ENCODE peak calls at places on chromosomes 3 and 15, in eight cellular contexts. V is breast epithelium; E is aorta; L is CD8-positive, alpha-beta memory T cell; T is fibroblast of lung; S is right atrium auricular region; Q is osteoblast; G is PC-3. P is an unnamed sample. For H3K4me1, the result is how much of the 10 kb centered on the place peaks cover.

GRCh38 chr3:29503969-29504368 is 223.1 kb downstream of the RBMS3 start:
- DNase-seq in V (no peak), E (no peak), L (no peak), T (no peak), S (peak), Q (no peak), G (no peak), P (no peak)

GRCh38 chr3:95167748-95168147 is 1104.9 kb downstream of the NSUN3 start:
- DNase-seq in V (no peak), E (no peak), L (no peak), T (no peak), S (no peak), Q (no peak), G (no peak), P (no peak)

GRCh38 chr15:62137216-62137884 is 27.7 kb downstream of the C2CD4B start:
- DNase-seq in V (no peak), E (no peak), L (no peak), T (no peak), S (no peak), Q (no peak), G (no peak), P (no peak)

GRCh38 chr15:72082176-72082575 is 35.8 kb downstream of the MYO9A start:
- DNase-seq in V (no peak), E (no peak), L (no peak), T (no peak), S (no peak), Q (no peak), G (no peak), P (no peak)

GRCh38 chr3:126752303-126753190 is 48.5 kb downstream of the CHCHD6 start:
- DNase-seq in V (peak), E (peak), L (peak), T (peak), S (peak), Q (peak), G (peak), P (peak)

GRCh38 chr15:98838387-98839259 is 169.0 kb downstream of the PGPEP1L start:
- DNase-seq in V (no peak), E (no peak), L (no peak), T (no peak), S (no peak), Q (no peak), G (no peak), P (no peak)

GRCh38 chr3:100335137-100335833 is 728 bp downstream of the NIT2 start:
- DNase-seq in V (no peak), E (no peak), L (no peak), T (no peak), S (no peak), Q (peak), G (peak), P (peak)

GRCh38 chr3:12875857-12876451 is 34.6 kb upstream of the RPL32 start:
- DNase-seq in V (no peak), E (no peak), L (no peak), T (peak), S (no peak), Q (no peak), G (no peak), P (peak)

GRCh38 chr3:13879946-13880810 is at the start of gene WNT7A:
- DNase-seq in V (no peak), E (peak), L (peak), T (no peak), S (no peak), Q (peak), G (peak), P (peak)

GRCh38 chr15:60128000-60128376 is 123.9 kb downstream of the FOXB1 start:
- DNase-seq in V (no peak), E (no peak), L (no peak), T (peak), S (no peak), Q (no peak), G (peak), P (no peak)

GRCh38 chr15:67917037-67917436 is 77.2 kb upstream of the RNU6-1 start:
- DNase-seq in V (no peak), E (peak), L (no peak), T (no peak), S (peak), Q (no peak), G (peak), P (no peak)

GRCh38 chr3:46280105-46280797 is 38.0 kb downstream of the CCR3 start:
- DNase-seq in V (no peak), E (no peak), L (peak), T (peak), S (no peak), Q (no peak), G (peak), P (no peak)

GRCh38 chr3:43155464-43156121 is 49.7 kb upstream of the POMGNT2 start:
- DNase-seq in V (peak), E (peak), L (no peak), T (peak), S (peak), Q (peak), G (peak), P (peak)

GRCh38 chr3:72812201-72812600 is 36.0 kb downstream of the SHQ1 start:
- DNase-seq in V (no peak), E (no peak), L (no peak), T (no peak), S (no peak), Q (no peak), G (no peak), P (no peak)

GRCh38 chr15:42444415-42445063 is 46.4 kb downstream of the ZNF106 start:
- DNase-seq in V (no peak), E (no peak), L (no peak), T (peak), S (no peak), Q (no peak), G (no peak), P (no peak)

GRCh38 chr3:29693863-29694262 is 413.0 kb downstream of the RBMS3 start:
- DNase-seq in V (no peak), E (no peak), L (no peak), T (peak), S (no peak), Q (no peak), G (peak), P (no peak)

GRCh38 chr3:112333002-112333385 is at the start of gene CD200:
- DNase-seq in V (peak), E (peak), L (peak), T (peak), S (peak), Q (peak), G (no peak), P (peak)

GRCh38 chr3:122232485-122232884 is 49.0 kb downstream of the CASR start:
- DNase-seq in V (no peak), E (no peak), L (no peak), T (no peak), S (no peak), Q (no peak), G (no peak), P (no peak)

GRCh38 chr3:149400645-149401044 is 23.2 kb upstream of the TM4SF1 start:
- DNase-seq in V (no peak), E (no peak), L (no peak), T (no peak), S (no peak), Q (no peak), G (no peak), P (no peak)

GRCh38 chr15:82918607-82919230 is 33.8 kb downstream of the HOMER2 start:
- DNase-seq in V (peak), E (no peak), L (no peak), T (no peak), S (no peak), Q (no peak), G (no peak), P (no peak)

GRCh38 chr15:29089731-29090616 is 179.6 kb downstream of the NSMCE3 start:
- DNase-seq in V (no peak), E (peak), L (peak), T (peak), S (no peak), Q (no peak), G (no peak), P (no peak)

GRCh38 chr3:87461036-87461435 is 184.7 kb upstream of the POU1F1 start:
- DNase-seq in V (no peak), E (no peak), L (no peak), T (peak), S (no peak), Q (no peak), G (peak), P (no peak)

GRCh38 chr3:47323431-47324277 is 40.9 kb downstream of the KLHL18 start:
- DNase-seq in V (no peak), E (no peak), L (no peak), T (peak), S (no peak), Q (peak), G (peak), P (no peak)

GRCh38 chr3:82637574-82637973 is 876.1 kb upstream of the GBE1 start:
- DNase-seq in V (no peak), E (no peak), L (no peak), T (no peak), S (no peak), Q (no peak), G (no peak), P (no peak)

GRCh38 chr3:46989146-46989810 is 9.8 kb downstream of the NBEAL2 start:
- DNase-seq in V (no peak), E (no peak), L (no peak), T (no peak), S (no peak), Q (peak), G (no peak), P (no peak)

GRCh38 chr15:101641134-101641764 is 10.9 kb downstream of the TM2D3 start:
- DNase-seq in V (peak), E (peak), L (peak), T (peak), S (peak), Q (peak), G (peak), P (peak)

GRCh38 chr3:99925584-99925983 is 107.9 kb downstream of the CMSS1 start:
- DNase-seq in V (peak), E (no peak), L (no peak), T (peak), S (no peak), Q (no peak), G (peak), P (peak)

GRCh38 chr3:63753567-63753966 is 65.5 kb upstream of the C3orf49 start:
- DNase-seq in V (no peak), E (no peak), L (no peak), T (peak), S (no peak), Q (no peak), G (peak), P (no peak)

GRCh38 chr3:126446301-126446700 is 29.4 kb downstream of the ZXDC start:
- DNase-seq in V (no peak), E (peak), L (no peak), T (no peak), S (peak), Q (no peak), G (no peak), P (no peak)

GRCh38 chr3:111980716-111981456 is 2.1 kb downstream of the ABHD10 start:
- DNase-seq in V (no peak), E (no peak), L (no peak), T (no peak), S (no peak), Q (no peak), G (no peak), P (no peak)

GRCh38 chr15:85047271-85047948 is 65.8 kb downstream of the PDE8A start:
- DNase-seq in V (no peak), E (no peak), L (peak), T (peak), S (peak), Q (peak), G (peak), P (no peak)

GRCh38 chr3:52845157-52845556 is 10.3 kb upstream of the MUSTN1 start:
- DNase-seq in V (no peak), E (peak), L (no peak), T (no peak), S (peak), Q (peak), G (no peak), P (no peak)

GRCh38 chr3:48016336-48016973 is at the start of gene MAP4:
- DNase-seq in V (no peak), E (no peak), L (no peak), T (peak), S (no peak), Q (no peak), G (no peak), P (no peak)

GRCh38 chr3:52481819-52482521 is 13.2 kb upstream of the STAB1 start:
- DNase-seq in V (no peak), E (no peak), L (no peak), T (no peak), S (no peak), Q (peak), G (no peak), P (peak)

GRCh38 chr3:51675201-51675611 is 4.2 kb downstream of the TEX264 start:
- DNase-seq in V (no peak), E (no peak), L (no peak), T (peak), S (no peak), Q (peak), G (peak), P (no peak)

GRCh38 chr3:86967062-86967461 is 23.9 kb downstream of the VGLL3 start:
- DNase-seq in V (no peak), E (no peak), L (no peak), T (no peak), S (no peak), Q (no peak), G (no peak), P (no peak)

GRCh38 chr15:40323953-40324937 is 753 bp downstream of the INAFM2 start:
- DNase-seq in V (no peak), E (peak), L (peak), T (no peak), S (no peak), Q (peak), G (no peak), P (peak)
- H3K4me3 ChIP-seq in V (peak), E (peak), L (peak), T (peak), S (peak), Q (peak), G (peak), P (peak)

GRCh38 chr3:65617787-65618186 is 420.9 kb downstream of the MAGI1 start:
- DNase-seq in V (no peak), E (no peak), L (no peak), T (no peak), S (no peak), Q (no peak), G (no peak), P (peak)

GRCh38 chr3:65616563-65616962 is 422.2 kb downstream of the MAGI1 start:
- DNase-seq in V (no peak), E (no peak), L (no peak), T (no peak), S (no peak), Q (no peak), G (no peak), P (no peak)

GRCh38 chr3:65617209-65617608 is 421.5 kb downstream of the MAGI1 start:
- DNase-seq in V (no peak), E (no peak), L (no peak), T (no peak), S (no peak), Q (no peak), G (no peak), P (no peak)

GRCh38 chr3:65615329-65615728 is 423.4 kb downstream of the MAGI1 start:
- DNase-seq in V (no peak), E (no peak), L (no peak), T (no peak), S (no peak), Q (no peak), G (no peak), P (no peak)

DNA sequence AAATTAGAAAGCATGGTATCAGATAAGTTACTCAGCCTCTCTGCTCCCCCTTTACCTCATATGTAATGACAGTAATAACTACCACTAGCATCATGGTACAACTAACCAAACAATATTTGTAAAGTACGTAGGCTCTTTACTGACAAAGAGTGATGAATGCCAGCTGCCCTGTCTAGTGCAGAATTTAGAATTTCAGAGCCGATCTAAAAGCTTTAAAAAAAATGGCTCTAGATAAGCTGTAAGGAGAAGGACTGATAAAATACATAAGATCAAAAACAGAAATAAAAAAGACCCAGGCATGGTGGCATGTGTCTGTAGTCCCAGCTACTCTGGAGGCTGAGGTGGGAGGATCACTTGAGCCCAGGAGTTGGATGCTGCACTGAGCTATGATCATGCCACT is 424.1 kb downstream of the MAGI1 start:
- DNase-seq in V (no peak), E (no peak), L (no peak), T (no peak), S (no peak), Q (no peak), G (no peak), P (no peak)
- H3K4me1 ChIP-seq in V (under half), E (under half), L (under half), T (under half), S (under half), Q (under half), G (under half), P (under half)

DNA sequence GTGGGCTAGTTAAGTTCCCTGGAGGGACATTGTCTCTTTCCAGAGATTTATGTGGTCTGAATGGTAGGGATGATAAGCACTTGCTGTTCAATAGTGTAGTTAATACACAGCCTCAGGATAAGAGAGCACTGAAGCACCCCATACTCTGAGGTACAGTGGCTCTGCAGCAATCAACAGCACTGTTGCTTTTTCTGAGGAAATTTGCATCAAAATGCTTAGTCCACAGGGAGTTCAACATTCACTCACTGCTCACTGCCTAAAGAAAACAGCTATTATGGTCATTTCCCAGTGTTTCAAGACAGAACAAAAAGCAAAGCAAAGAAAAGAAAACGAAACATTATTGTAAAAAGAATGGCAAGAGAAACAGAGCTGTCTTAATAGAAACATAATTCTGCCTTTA is 441.9 kb downstream of the PLOD2 start:
- DNase-seq in V (no peak), E (no peak), L (no peak), T (no peak), S (no peak), Q (no peak), G (no peak), P (no peak)
- H3K4me3 ChIP-seq in V (no peak), E (no peak), L (no peak), T (no peak), S (no peak), Q (no peak), G (no peak), P (no peak)

DNA sequence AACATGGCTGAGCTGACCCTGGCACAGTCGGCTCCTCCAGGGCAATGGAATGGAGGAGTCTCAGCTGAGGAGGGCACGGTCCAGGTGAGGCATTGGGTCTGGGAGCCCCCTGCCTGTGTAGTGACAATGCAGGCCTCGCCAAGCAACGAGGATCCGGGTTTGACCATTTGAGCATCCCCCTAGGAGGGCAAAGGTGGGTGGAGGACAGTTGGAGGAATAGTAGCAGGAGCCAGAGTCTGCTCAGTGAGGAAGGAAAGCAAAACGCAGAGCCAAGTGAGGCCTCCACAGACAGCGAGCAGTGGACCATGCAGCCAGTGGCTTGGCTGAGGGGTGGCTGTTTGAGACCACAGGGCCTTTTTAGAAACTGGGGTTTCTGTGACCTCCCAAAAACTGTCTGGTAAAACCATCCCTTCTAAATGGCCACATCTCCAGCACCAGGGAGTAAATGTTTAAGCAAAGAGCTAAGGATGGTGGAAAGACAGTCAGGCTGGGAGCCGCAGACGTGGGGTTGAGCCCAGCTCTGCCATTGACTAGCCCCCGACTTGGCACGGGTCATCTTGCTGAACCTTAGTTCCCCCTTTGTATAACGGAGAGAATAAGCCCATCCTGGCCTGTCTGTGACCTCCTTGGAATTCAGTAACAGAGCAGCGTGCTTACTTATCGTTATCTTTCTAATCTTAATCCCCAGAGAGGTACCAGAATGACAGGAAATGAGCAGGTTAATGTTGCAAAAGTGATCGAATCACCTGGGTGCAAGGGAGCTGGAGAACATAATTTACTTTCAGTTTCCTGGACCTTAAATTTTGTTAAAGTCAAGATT is 46.8 kb downstream of the CMTM6 start:
- DNase-seq in V (no peak), E (no peak), L (peak), T (no peak), S (no peak), Q (no peak), G (no peak), P (no peak)
- H3K4me1 ChIP-seq in V (under half), E (under half), L (half or more), T (under half), S (under half), Q (under half), G (under half), P (under half)

GRCh38 chr15:74311734-74312444 is 55.6 kb downstream of the CYP11A1 start:
- DNase-seq in V (no peak), E (no peak), L (no peak), T (no peak), S (no peak), Q (no peak), G (peak), P (no peak)
- H3K4me3 ChIP-seq in V (no peak), E (no peak), L (no peak), T (no peak), S (no peak), Q (no peak), G (no peak), P (no peak)

DNA sequence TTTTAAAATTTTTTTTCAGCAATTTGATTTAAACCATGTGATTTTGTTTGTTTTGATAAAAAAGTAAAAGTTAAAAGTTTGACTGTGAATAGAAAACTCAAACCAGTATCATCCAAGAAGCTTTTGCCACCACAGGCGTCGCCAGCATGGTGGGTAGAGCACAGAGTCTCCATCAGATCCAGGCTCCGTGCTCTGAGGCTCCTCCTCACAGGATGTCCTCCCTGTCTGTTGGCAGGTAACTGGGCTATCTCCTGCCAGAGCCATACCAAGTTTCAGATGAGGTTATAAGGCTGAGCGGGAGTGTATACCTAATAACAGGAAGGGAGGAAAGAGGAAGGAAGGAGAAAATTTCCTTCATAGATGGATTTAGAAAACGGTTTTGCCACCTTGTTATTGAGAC is 28.8 kb downstream of the CTDSPL start:
- DNase-seq in V (no peak), E (no peak), L (no peak), T (no peak), S (no peak), Q (no peak), G (no peak), P (no peak)
- H3K4me1 ChIP-seq in V (under half), E (under half), L (under half), T (under half), S (under half), Q (under half), G (under half), P (under half)

GRCh38 chr3:128496602-128497304 is 3.8 kb upstream of the GATA2 start:
- DNase-seq in V (no peak), E (no peak), L (no peak), T (peak), S (no peak), Q (peak), G (no peak), P (peak)
- H3K4me3 ChIP-seq in V (no peak), E (no peak), L (no peak), T (no peak), S (no peak), Q (peak), G (peak), P (peak)

P was measured in BE2C.